ENCODE peak calls at places on chromosomes 12 and 14, in eight cellular contexts. One of them, this sample, is unnamed.

GRCh38 chr12:9773216-9773877 is 12.6 kb upstream of the CD69 start:
- DNase-seq in activated naive CD8-positive, alpha-beta T cell treated with anti-CD3 and anti-CD28 coated beads for 36 hours: no peak
- DNase-seq in NT2/D1: no peak
- DNase-seq in activated CD4-positive, alpha-beta T cell treated with anti-CD3 and anti-CD28 coated beads for 4 hours: no peak
- DNase-seq in mucosa of gallbladder: no peak
- DNase-seq in heart right ventricle: no peak
- DNase-seq in HEK293T: no peak
- DNase-seq in ELF-1: no peak
- DNase-seq in this sample: no peak

GRCh38 chr14:89621009-89621421 is 204.0 kb upstream of the FOXN3 start:
- DNase-seq in ELF-1: no peak
- DNase-seq in HEK293T: no peak
- DNase-seq in NT2/D1: no peak
- DNase-seq in heart right ventricle: no peak
- DNase-seq in activated CD4-positive, alpha-beta T cell treated with anti-CD3 and anti-CD28 coated beads for 4 hours: peak; percentile 59
- DNase-seq in mucosa of gallbladder: no peak
- DNase-seq in activated naive CD8-positive, alpha-beta T cell treated with anti-CD3 and anti-CD28 coated beads for 36 hours: peak; percentile 64
- DNase-seq in this sample: no peak

GRCh38 chr12:46524778-46525177 is 152.2 kb upstream of the SLC38A2 start:
- DNase-seq in HEK293T: no peak
- DNase-seq in ELF-1: peak; percentile 78
- DNase-seq in mucosa of gallbladder: peak; percentile 87
- DNase-seq in activated CD4-positive, alpha-beta T cell treated with anti-CD3 and anti-CD28 coated beads for 4 hours: no peak
- DNase-seq in heart right ventricle: peak; percentile 95
- DNase-seq in activated naive CD8-positive, alpha-beta T cell treated with anti-CD3 and anti-CD28 coated beads for 36 hours: no peak
- DNase-seq in NT2/D1: no peak
- DNase-seq in this sample: no peak

GRCh38 chr12:92735131-92735721 is 32.4 kb downstream of the PLEKHG7 start:
- DNase-seq in HEK293T: peak; percentile 16
- DNase-seq in activated CD4-positive, alpha-beta T cell treated with anti-CD3 and anti-CD28 coated beads for 4 hours: no peak
- DNase-seq in activated naive CD8-positive, alpha-beta T cell treated with anti-CD3 and anti-CD28 coated beads for 36 hours: no peak
- DNase-seq in mucosa of gallbladder: peak; percentile 12
- DNase-seq in ELF-1: peak; percentile 4
- DNase-seq in heart right ventricle: peak; percentile 27
- DNase-seq in NT2/D1: no peak
- DNase-seq in this sample: no peak

GRCh38 chr14:29144598-29144997 is 378.0 kb downstream of the FOXG1 start:
- DNase-seq in NT2/D1: no peak
- DNase-seq in activated CD4-positive, alpha-beta T cell treated with anti-CD3 and anti-CD28 coated beads for 4 hours: no peak
- DNase-seq in ELF-1: no peak
- DNase-seq in HEK293T: no peak
- DNase-seq in heart right ventricle: no peak
- DNase-seq in mucosa of gallbladder: no peak
- DNase-seq in activated naive CD8-positive, alpha-beta T cell treated with anti-CD3 and anti-CD28 coated beads for 36 hours: no peak
- DNase-seq in this sample: no peak

GRCh38 chr14:76261371-76261811 is 109.7 kb downstream of the GPATCH2L start:
- DNase-seq in HEK293T: no peak
- DNase-seq in heart right ventricle: no peak
- DNase-seq in NT2/D1: peak; percentile 57
- DNase-seq in activated naive CD8-positive, alpha-beta T cell treated with anti-CD3 and anti-CD28 coated beads for 36 hours: no peak
- DNase-seq in mucosa of gallbladder: no peak
- DNase-seq in activated CD4-positive, alpha-beta T cell treated with anti-CD3 and anti-CD28 coated beads for 4 hours: no peak
- DNase-seq in ELF-1: peak; percentile 49
- DNase-seq in this sample: no peak

GRCh38 chr12:81644503-81644902 is 114.6 kb downstream of the PPFIA2 start:
- DNase-seq in NT2/D1: peak; percentile 6
- DNase-seq in activated naive CD8-positive, alpha-beta T cell treated with anti-CD3 and anti-CD28 coated beads for 36 hours: no peak
- DNase-seq in activated CD4-positive, alpha-beta T cell treated with anti-CD3 and anti-CD28 coated beads for 4 hours: no peak
- DNase-seq in ELF-1: no peak
- DNase-seq in HEK293T: peak; percentile 19
- DNase-seq in heart right ventricle: no peak
- DNase-seq in mucosa of gallbladder: no peak
- DNase-seq in this sample: no peak

GRCh38 chr14:59245809-59246295 is 57.4 kb downstream of the DAAM1 start:
- DNase-seq in mucosa of gallbladder: no peak
- DNase-seq in activated naive CD8-positive, alpha-beta T cell treated with anti-CD3 and anti-CD28 coated beads for 36 hours: no peak
- DNase-seq in activated CD4-positive, alpha-beta T cell treated with anti-CD3 and anti-CD28 coated beads for 4 hours: no peak
- DNase-seq in heart right ventricle: no peak
- DNase-seq in HEK293T: no peak
- DNase-seq in ELF-1: no peak
- DNase-seq in NT2/D1: no peak
- DNase-seq in this sample: no peak

GRCh38 chr12:104846056-104846762 is 111.9 kb downstream of the SLC41A2 start:
- DNase-seq in ELF-1: no peak
- DNase-seq in NT2/D1: no peak
- DNase-seq in activated naive CD8-positive, alpha-beta T cell treated with anti-CD3 and anti-CD28 coated beads for 36 hours: no peak
- DNase-seq in activated CD4-positive, alpha-beta T cell treated with anti-CD3 and anti-CD28 coated beads for 4 hours: no peak
- DNase-seq in HEK293T: no peak
- DNase-seq in mucosa of gallbladder: no peak
- DNase-seq in heart right ventricle: no peak
- DNase-seq in this sample: no peak

GRCh38 chr12:22518067-22518719 is 26.1 kb downstream of the C2CD5 start:
- DNase-seq in mucosa of gallbladder: peak; percentile 61
- DNase-seq in NT2/D1: no peak
- DNase-seq in ELF-1: no peak
- DNase-seq in activated naive CD8-positive, alpha-beta T cell treated with anti-CD3 and anti-CD28 coated beads for 36 hours: no peak
- DNase-seq in HEK293T: no peak
- DNase-seq in activated CD4-positive, alpha-beta T cell treated with anti-CD3 and anti-CD28 coated beads for 4 hours: no peak
- DNase-seq in heart right ventricle: peak; percentile 47
- DNase-seq in this sample: no peak

GRCh38 chr14:35337557-35338255 is 45.5 kb downstream of the PSMA6 start:
- DNase-seq in mucosa of gallbladder: no peak
- DNase-seq in HEK293T: no peak
- DNase-seq in ELF-1: peak; percentile 79
- DNase-seq in heart right ventricle: no peak
- DNase-seq in activated naive CD8-positive, alpha-beta T cell treated with anti-CD3 and anti-CD28 coated beads for 36 hours: no peak
- DNase-seq in activated CD4-positive, alpha-beta T cell treated with anti-CD3 and anti-CD28 coated beads for 4 hours: no peak
- DNase-seq in NT2/D1: no peak
- DNase-seq in this sample: no peak

GRCh38 chr14:49461529-49462401 is 124.4 kb downstream of the RPS29 start:
- DNase-seq in heart right ventricle: peak; percentile 31
- DNase-seq in NT2/D1: peak; percentile 39
- DNase-seq in HEK293T: peak; percentile 30
- DNase-seq in activated CD4-positive, alpha-beta T cell treated with anti-CD3 and anti-CD28 coated beads for 4 hours: peak; percentile 62
- DNase-seq in mucosa of gallbladder: peak; percentile 65
- DNase-seq in ELF-1: no peak
- DNase-seq in activated naive CD8-positive, alpha-beta T cell treated with anti-CD3 and anti-CD28 coated beads for 36 hours: peak; percentile 22
- DNase-seq in this sample: no peak

GRCh38 chr12:13452955-13453570 is 256.5 kb downstream of the EMP1 start:
- DNase-seq in activated CD4-positive, alpha-beta T cell treated with anti-CD3 and anti-CD28 coated beads for 4 hours: no peak
- DNase-seq in mucosa of gallbladder: no peak
- DNase-seq in heart right ventricle: no peak
- DNase-seq in ELF-1: no peak
- DNase-seq in NT2/D1: no peak
- DNase-seq in HEK293T: no peak
- DNase-seq in activated naive CD8-positive, alpha-beta T cell treated with anti-CD3 and anti-CD28 coated beads for 36 hours: no peak
- DNase-seq in this sample: no peak

GRCh38 chr12:67034110-67034879 is 234.9 kb upstream of the CAND1 start:
- DNase-seq in ELF-1: peak; percentile 28
- DNase-seq in activated CD4-positive, alpha-beta T cell treated with anti-CD3 and anti-CD28 coated beads for 4 hours: no peak
- DNase-seq in NT2/D1: no peak
- DNase-seq in activated naive CD8-positive, alpha-beta T cell treated with anti-CD3 and anti-CD28 coated beads for 36 hours: no peak
- DNase-seq in HEK293T: no peak
- DNase-seq in mucosa of gallbladder: peak; percentile 15
- DNase-seq in heart right ventricle: no peak
- DNase-seq in this sample: no peak

GRCh38 chr14:53953002-53953827 is 3.4 kb downstream of the BMP4 start:
- DNase-seq in activated CD4-positive, alpha-beta T cell treated with anti-CD3 and anti-CD28 coated beads for 4 hours: no peak
- DNase-seq in HEK293T: peak; percentile 86
- DNase-seq in NT2/D1: no peak
- DNase-seq in ELF-1: peak; percentile 84
- DNase-seq in mucosa of gallbladder: peak; percentile 89
- DNase-seq in heart right ventricle: peak; percentile 87
- DNase-seq in activated naive CD8-positive, alpha-beta T cell treated with anti-CD3 and anti-CD28 coated beads for 36 hours: no peak
- DNase-seq in this sample: no peak

GRCh38 chr12:94304566-94305061 is 155.1 kb downstream of the CEP83 start:
- DNase-seq in HEK293T: no peak
- DNase-seq in activated CD4-positive, alpha-beta T cell treated with anti-CD3 and anti-CD28 coated beads for 4 hours: no peak
- DNase-seq in NT2/D1: peak; percentile 89
- DNase-seq in activated naive CD8-positive, alpha-beta T cell treated with anti-CD3 and anti-CD28 coated beads for 36 hours: no peak
- DNase-seq in heart right ventricle: no peak
- DNase-seq in ELF-1: no peak
- DNase-seq in mucosa of gallbladder: peak; percentile 28
- DNase-seq in this sample: no peak

GRCh38 chr12:92186038-92186470 is 40.4 kb upstream of the BTG1 start:
- DNase-seq in activated CD4-positive, alpha-beta T cell treated with anti-CD3 and anti-CD28 coated beads for 4 hours: no peak
- DNase-seq in ELF-1: no peak
- DNase-seq in mucosa of gallbladder: no peak
- DNase-seq in HEK293T: no peak
- DNase-seq in NT2/D1: no peak
- DNase-seq in activated naive CD8-positive, alpha-beta T cell treated with anti-CD3 and anti-CD28 coated beads for 36 hours: no peak
- DNase-seq in heart right ventricle: no peak
- DNase-seq in this sample: no peak

GRCh38 chr14:79051009-79051710 is 881.0 kb downstream of the NRXN3 start:
- DNase-seq in mucosa of gallbladder: no peak
- DNase-seq in activated naive CD8-positive, alpha-beta T cell treated with anti-CD3 and anti-CD28 coated beads for 36 hours: no peak
- DNase-seq in heart right ventricle: no peak
- DNase-seq in NT2/D1: no peak
- DNase-seq in ELF-1: no peak
- DNase-seq in HEK293T: no peak
- DNase-seq in activated CD4-positive, alpha-beta T cell treated with anti-CD3 and anti-CD28 coated beads for 4 hours: no peak
- DNase-seq in this sample: no peak

GRCh38 chr14:75204106-75204505 is 27.7 kb upstream of the TMED10 start:
- DNase-seq in NT2/D1: no peak
- DNase-seq in activated naive CD8-positive, alpha-beta T cell treated with anti-CD3 and anti-CD28 coated beads for 36 hours: no peak
- DNase-seq in HEK293T: no peak
- DNase-seq in ELF-1: no peak
- DNase-seq in mucosa of gallbladder: peak; percentile 26
- DNase-seq in activated CD4-positive, alpha-beta T cell treated with anti-CD3 and anti-CD28 coated beads for 4 hours: no peak
- DNase-seq in heart right ventricle: no peak
- DNase-seq in this sample: no peak

GRCh38 chr14:29648045-29648444 is 279.6 kb downstream of the PRKD1 start:
- DNase-seq in activated naive CD8-positive, alpha-beta T cell treated with anti-CD3 and anti-CD28 coated beads for 36 hours: no peak
- DNase-seq in NT2/D1: no peak
- DNase-seq in HEK293T: no peak
- DNase-seq in heart right ventricle: no peak
- DNase-seq in mucosa of gallbladder: no peak
- DNase-seq in activated CD4-positive, alpha-beta T cell treated with anti-CD3 and anti-CD28 coated beads for 4 hours: no peak
- DNase-seq in ELF-1: no peak
- DNase-seq in this sample: no peak

GRCh38 chr12:68432622-68433021 is 100.5 kb upstream of the MDM1 start:
- DNase-seq in HEK293T: no peak
- DNase-seq in mucosa of gallbladder: no peak
- DNase-seq in activated naive CD8-positive, alpha-beta T cell treated with anti-CD3 and anti-CD28 coated beads for 36 hours: no peak
- DNase-seq in ELF-1: no peak
- DNase-seq in activated CD4-positive, alpha-beta T cell treated with anti-CD3 and anti-CD28 coated beads for 4 hours: no peak
- DNase-seq in heart right ventricle: no peak
- DNase-seq in NT2/D1: no peak
- DNase-seq in this sample: no peak

GRCh38 chr12:41242613-41243012 is 54.5 kb downstream of the PDZRN4 start:
- DNase-seq in HEK293T: no peak
- DNase-seq in NT2/D1: no peak
- DNase-seq in heart right ventricle: no peak
- DNase-seq in ELF-1: no peak
- DNase-seq in activated CD4-positive, alpha-beta T cell treated with anti-CD3 and anti-CD28 coated beads for 4 hours: no peak
- DNase-seq in mucosa of gallbladder: no peak
- DNase-seq in activated naive CD8-positive, alpha-beta T cell treated with anti-CD3 and anti-CD28 coated beads for 36 hours: no peak
- DNase-seq in this sample: no peak

GRCh38 chr12:38056701-38057689 is 259.6 kb upstream of the ALG10B start:
- DNase-seq in heart right ventricle: no peak
- DNase-seq in NT2/D1: peak; percentile 89
- DNase-seq in ELF-1: peak; percentile 97
- DNase-seq in mucosa of gallbladder: no peak
- DNase-seq in activated naive CD8-positive, alpha-beta T cell treated with anti-CD3 and anti-CD28 coated beads for 36 hours: no peak
- DNase-seq in activated CD4-positive, alpha-beta T cell treated with anti-CD3 and anti-CD28 coated beads for 4 hours: no peak
- DNase-seq in HEK293T: no peak
- DNase-seq in this sample: no peak

GRCh38 chr14:50794063-50794645 is 36.8 kb downstream of the NIN start:
- DNase-seq in activated CD4-positive, alpha-beta T cell treated with anti-CD3 and anti-CD28 coated beads for 4 hours: no peak
- DNase-seq in mucosa of gallbladder: no peak
- DNase-seq in HEK293T: peak; percentile 16
- DNase-seq in ELF-1: no peak
- DNase-seq in activated naive CD8-positive, alpha-beta T cell treated with anti-CD3 and anti-CD28 coated beads for 36 hours: no peak
- DNase-seq in heart right ventricle: no peak
- DNase-seq in NT2/D1: no peak
- DNase-seq in this sample: no peak

GRCh38 chr12:18703916-18704315 is 33.9 kb downstream of the PLCZ1 start:
- DNase-seq in NT2/D1: no peak
- DNase-seq in activated naive CD8-positive, alpha-beta T cell treated with anti-CD3 and anti-CD28 coated beads for 36 hours: no peak
- DNase-seq in heart right ventricle: no peak
- DNase-seq in HEK293T: no peak
- DNase-seq in ELF-1: no peak
- DNase-seq in mucosa of gallbladder: no peak
- DNase-seq in activated CD4-positive, alpha-beta T cell treated with anti-CD3 and anti-CD28 coated beads for 4 hours: no peak
- DNase-seq in this sample: no peak

GRCh38 chr12:9883175-9883574 is 1.9 kb downstream of the KLRF2 start:
- DNase-seq in activated naive CD8-positive, alpha-beta T cell treated with anti-CD3 and anti-CD28 coated beads for 36 hours: no peak
- DNase-seq in NT2/D1: no peak
- DNase-seq in HEK293T: no peak
- DNase-seq in heart right ventricle: no peak
- DNase-seq in mucosa of gallbladder: no peak
- DNase-seq in ELF-1: no peak
- DNase-seq in activated CD4-positive, alpha-beta T cell treated with anti-CD3 and anti-CD28 coated beads for 4 hours: no peak
- DNase-seq in this sample: no peak

GRCh38 chr12:107320031-107320928 is 226.9 kb upstream of the CRY1 start:
- DNase-seq in activated CD4-positive, alpha-beta T cell treated with anti-CD3 and anti-CD28 coated beads for 4 hours: peak; percentile 79
- DNase-seq in activated naive CD8-positive, alpha-beta T cell treated with anti-CD3 and anti-CD28 coated beads for 36 hours: peak; percentile 90
- DNase-seq in heart right ventricle: peak; percentile 24
- DNase-seq in HEK293T: peak; percentile 61
- DNase-seq in mucosa of gallbladder: no peak
- DNase-seq in NT2/D1: no peak
- DNase-seq in ELF-1: peak; percentile 78
- DNase-seq in this sample: peak; percentile 63

GRCh38 chr14:51219473-51220448 is 20.3 kb upstream of the TMX1 start:
- DNase-seq in ELF-1: no peak
- DNase-seq in activated CD4-positive, alpha-beta T cell treated with anti-CD3 and anti-CD28 coated beads for 4 hours: no peak
- DNase-seq in heart right ventricle: no peak
- DNase-seq in activated naive CD8-positive, alpha-beta T cell treated with anti-CD3 and anti-CD28 coated beads for 36 hours: no peak
- DNase-seq in HEK293T: no peak
- DNase-seq in mucosa of gallbladder: no peak
- DNase-seq in NT2/D1: no peak
- DNase-seq in this sample: no peak

GRCh38 chr14:99687284-99688209 is 3.4 kb downstream of the CYP46A1 start:
- DNase-seq in NT2/D1: no peak
- DNase-seq in mucosa of gallbladder: peak; percentile 8
- DNase-seq in ELF-1: peak; percentile 77
- DNase-seq in heart right ventricle: no peak
- DNase-seq in activated CD4-positive, alpha-beta T cell treated with anti-CD3 and anti-CD28 coated beads for 4 hours: no peak
- DNase-seq in HEK293T: no peak
- DNase-seq in activated naive CD8-positive, alpha-beta T cell treated with anti-CD3 and anti-CD28 coated beads for 36 hours: peak; percentile 21
- DNase-seq in this sample: no peak

GRCh38 chr12:52044284-52044983 is 6.8 kb upstream of the NR4A1 start:
- DNase-seq in HEK293T: no peak
- DNase-seq in activated naive CD8-positive, alpha-beta T cell treated with anti-CD3 and anti-CD28 coated beads for 36 hours: no peak
- DNase-seq in mucosa of gallbladder: peak; percentile 77
- DNase-seq in heart right ventricle: peak; percentile 93
- DNase-seq in ELF-1: no peak
- DNase-seq in NT2/D1: no peak
- DNase-seq in activated CD4-positive, alpha-beta T cell treated with anti-CD3 and anti-CD28 coated beads for 4 hours: no peak
- DNase-seq in this sample: no peak

GRCh38 chr12:50934371-50934851 is 17.9 kb upstream of the HIGD1C start:
- DNase-seq in activated naive CD8-positive, alpha-beta T cell treated with anti-CD3 and anti-CD28 coated beads for 36 hours: no peak
- DNase-seq in mucosa of gallbladder: no peak
- DNase-seq in ELF-1: no peak
- DNase-seq in activated CD4-positive, alpha-beta T cell treated with anti-CD3 and anti-CD28 coated beads for 4 hours: no peak
- DNase-seq in heart right ventricle: no peak
- DNase-seq in HEK293T: no peak
- DNase-seq in NT2/D1: no peak
- DNase-seq in this sample: no peak

GRCh38 chr12:107759410-107759809 is 1.5 kb downstream of the PRDM4 start:
- DNase-seq in heart right ventricle: no peak
- DNase-seq in activated CD4-positive, alpha-beta T cell treated with anti-CD3 and anti-CD28 coated beads for 4 hours: no peak
- DNase-seq in activated naive CD8-positive, alpha-beta T cell treated with anti-CD3 and anti-CD28 coated beads for 36 hours: no peak
- DNase-seq in NT2/D1: no peak
- DNase-seq in HEK293T: peak; percentile 69
- DNase-seq in ELF-1: peak; percentile 67
- DNase-seq in mucosa of gallbladder: no peak
- DNase-seq in this sample: no peak

GRCh38 chr12:74449872-74450271 is 87.8 kb upstream of the ATXN7L3B start:
- DNase-seq in mucosa of gallbladder: no peak
- DNase-seq in activated naive CD8-positive, alpha-beta T cell treated with anti-CD3 and anti-CD28 coated beads for 36 hours: no peak
- DNase-seq in heart right ventricle: no peak
- DNase-seq in ELF-1: no peak
- DNase-seq in activated CD4-positive, alpha-beta T cell treated with anti-CD3 and anti-CD28 coated beads for 4 hours: no peak
- DNase-seq in NT2/D1: no peak
- DNase-seq in HEK293T: no peak
- DNase-seq in this sample: no peak

GRCh38 chr14:71675902-71676291 is 256.3 kb upstream of the RGS6 start:
- DNase-seq in mucosa of gallbladder: no peak
- DNase-seq in ELF-1: no peak
- DNase-seq in activated naive CD8-positive, alpha-beta T cell treated with anti-CD3 and anti-CD28 coated beads for 36 hours: no peak
- DNase-seq in heart right ventricle: no peak
- DNase-seq in NT2/D1: no peak
- DNase-seq in activated CD4-positive, alpha-beta T cell treated with anti-CD3 and anti-CD28 coated beads for 4 hours: no peak
- DNase-seq in HEK293T: no peak
- DNase-seq in this sample: no peak